ENCODE peak calls at places on chromosomes 13 and 19, in seven cellular contexts. One of them, this sample, is unnamed.

GRCh38 chr19:46023311-46023779 is 492 bp upstream of the PGLYRP1 start:
- DNase-seq in endothelial cell: no peak
- DNase-seq in ovary: no peak
- DNase-seq in CD4-positive, alpha-beta T cell: no peak
- DNase-seq in fibroblast of pulmonary artery: no peak
- DNase-seq in HepG2: no peak
- DNase-seq in RWPE1: no peak
- DNase-seq in this sample: no peak

GRCh38 chr19:58518261-58519086 is 1.1 kb downstream of the ZBTB45 start:
- DNase-seq in ovary: peak; percentile 35
- DNase-seq in endothelial cell: no peak
- DNase-seq in CD4-positive, alpha-beta T cell: no peak
- DNase-seq in fibroblast of pulmonary artery: no peak
- DNase-seq in HepG2: no peak
- DNase-seq in RWPE1: no peak
- DNase-seq in this sample: no peak

GRCh38 chr19:35048911-35049411 is 7.4 kb downstream of the HPN start:
- DNase-seq in CD4-positive, alpha-beta T cell: no peak
- DNase-seq in HepG2: no peak
- DNase-seq in RWPE1: no peak
- DNase-seq in endothelial cell: no peak
- DNase-seq in fibroblast of pulmonary artery: no peak
- DNase-seq in ovary: no peak
- DNase-seq in this sample: no peak

GRCh38 chr13:33678906-33679657 is 138.9 kb upstream of the RFC3 start:
- DNase-seq in endothelial cell: no peak
- DNase-seq in CD4-positive, alpha-beta T cell: peak; percentile 29
- DNase-seq in ovary: peak; percentile 60
- DNase-seq in fibroblast of pulmonary artery: peak; percentile 95
- DNase-seq in HepG2: peak; percentile 97
- DNase-seq in RWPE1: peak; percentile 36
- DNase-seq in this sample: peak; percentile 70

GRCh38 chr19:12513531-12514061 is 29.0 kb upstream of the ZNF709 start:
- DNase-seq in endothelial cell: no peak
- DNase-seq in fibroblast of pulmonary artery: no peak
- DNase-seq in HepG2: no peak
- DNase-seq in CD4-positive, alpha-beta T cell: no peak
- DNase-seq in ovary: peak; percentile 32
- DNase-seq in RWPE1: no peak
- DNase-seq in this sample: no peak

GRCh38 chr13:94479559-94480095 is at the start of gene DCT:
- DNase-seq in HepG2: no peak
- DNase-seq in RWPE1: no peak
- DNase-seq in ovary: no peak
- DNase-seq in CD4-positive, alpha-beta T cell: no peak
- DNase-seq in endothelial cell: no peak
- DNase-seq in fibroblast of pulmonary artery: no peak
- DNase-seq in this sample: no peak

GRCh38 chr19:40398417-40399056 is 8.6 kb upstream of the HIPK4 start:
- DNase-seq in fibroblast of pulmonary artery: no peak
- DNase-seq in CD4-positive, alpha-beta T cell: peak; percentile 42
- DNase-seq in HepG2: no peak
- DNase-seq in RWPE1: peak; percentile 84
- DNase-seq in ovary: peak; percentile 70
- DNase-seq in endothelial cell: no peak
- DNase-seq in this sample: no peak

GRCh38 chr19:8552810-8553209 is 24.4 kb downstream of the MYO1F start:
- DNase-seq in endothelial cell: peak; percentile 17
- DNase-seq in RWPE1: peak; percentile 41
- DNase-seq in CD4-positive, alpha-beta T cell: no peak
- DNase-seq in ovary: no peak
- DNase-seq in fibroblast of pulmonary artery: peak; percentile 51
- DNase-seq in HepG2: peak; percentile 58
- DNase-seq in this sample: no peak

GRCh38 chr19:30358821-30359580 is 13.2 kb upstream of the ZNF536 start:
- DNase-seq in HepG2: no peak
- DNase-seq in CD4-positive, alpha-beta T cell: no peak
- DNase-seq in endothelial cell: no peak
- DNase-seq in fibroblast of pulmonary artery: no peak
- DNase-seq in ovary: no peak
- DNase-seq in RWPE1: no peak
- DNase-seq in this sample: no peak

GRCh38 chr19:55633866-55634265 is 6.9 kb upstream of the ZNF580 start:
- DNase-seq in ovary: no peak
- DNase-seq in endothelial cell: no peak
- DNase-seq in RWPE1: no peak
- DNase-seq in HepG2: no peak
- DNase-seq in CD4-positive, alpha-beta T cell: no peak
- DNase-seq in fibroblast of pulmonary artery: no peak
- DNase-seq in this sample: no peak

GRCh38 chr13:97344250-97345175 is 89.5 kb upstream of the RAP2A start:
- DNase-seq in endothelial cell: peak; percentile 41
- DNase-seq in ovary: peak; percentile 53
- DNase-seq in CD4-positive, alpha-beta T cell: peak; percentile 32
- DNase-seq in HepG2: peak; percentile 62
- DNase-seq in fibroblast of pulmonary artery: peak; percentile 81
- DNase-seq in RWPE1: peak; percentile 50
- DNase-seq in this sample: no peak

GRCh38 chr13:93819331-93819730 is 592.7 kb downstream of the GPC6 start:
- DNase-seq in RWPE1: no peak
- DNase-seq in CD4-positive, alpha-beta T cell: no peak
- DNase-seq in ovary: no peak
- DNase-seq in fibroblast of pulmonary artery: no peak
- DNase-seq in HepG2: no peak
- DNase-seq in endothelial cell: no peak
- DNase-seq in this sample: no peak

GRCh38 chr13:106038752-106039151 is 496.7 kb downstream of the EFNB2 start:
- DNase-seq in CD4-positive, alpha-beta T cell: no peak
- DNase-seq in endothelial cell: no peak
- DNase-seq in RWPE1: peak; percentile 51
- DNase-seq in HepG2: no peak
- DNase-seq in fibroblast of pulmonary artery: peak; percentile 73
- DNase-seq in ovary: no peak
- DNase-seq in this sample: no peak

GRCh38 chr13:113668491-113668971 is 1.5 kb downstream of the GRK1 start:
- DNase-seq in ovary: peak; percentile 9
- DNase-seq in CD4-positive, alpha-beta T cell: no peak
- DNase-seq in HepG2: no peak
- DNase-seq in RWPE1: no peak
- DNase-seq in endothelial cell: no peak
- DNase-seq in fibroblast of pulmonary artery: no peak
- DNase-seq in this sample: no peak

GRCh38 chr13:100584901-100585300 is 3.7 kb downstream of the GGACT start:
- DNase-seq in RWPE1: no peak
- DNase-seq in endothelial cell: no peak
- DNase-seq in fibroblast of pulmonary artery: no peak
- DNase-seq in ovary: no peak
- DNase-seq in HepG2: no peak
- DNase-seq in CD4-positive, alpha-beta T cell: peak; percentile 12
- DNase-seq in this sample: no peak

GRCh38 chr19:6772028-6772865 is at the start of gene VAV1:
- DNase-seq in fibroblast of pulmonary artery: no peak
- DNase-seq in endothelial cell: no peak
- DNase-seq in HepG2: no peak
- DNase-seq in CD4-positive, alpha-beta T cell: peak; percentile 81
- DNase-seq in ovary: no peak
- DNase-seq in RWPE1: no peak
- DNase-seq in this sample: peak; percentile 90

GRCh38 chr13:109344552-109345157 is 441.7 kb downstream of the IRS2 start:
- DNase-seq in CD4-positive, alpha-beta T cell: no peak
- DNase-seq in RWPE1: peak; percentile 45
- DNase-seq in ovary: no peak
- DNase-seq in HepG2: peak; percentile 10
- DNase-seq in fibroblast of pulmonary artery: peak; percentile 53
- DNase-seq in endothelial cell: no peak
- DNase-seq in this sample: no peak

GRCh38 chr13:31625115-31625514 is 114.2 kb upstream of the RXFP2 start:
- DNase-seq in endothelial cell: no peak
- DNase-seq in CD4-positive, alpha-beta T cell: no peak
- DNase-seq in HepG2: no peak
- DNase-seq in ovary: no peak
- DNase-seq in fibroblast of pulmonary artery: peak; percentile 66
- DNase-seq in RWPE1: peak; percentile 5
- DNase-seq in this sample: no peak

GRCh38 chr19:7242601-7243258 is 51.5 kb downstream of the INSR start:
- DNase-seq in CD4-positive, alpha-beta T cell: no peak
- DNase-seq in RWPE1: no peak
- DNase-seq in endothelial cell: no peak
- DNase-seq in fibroblast of pulmonary artery: peak; percentile 66
- DNase-seq in HepG2: no peak
- DNase-seq in ovary: no peak
- DNase-seq in this sample: peak; percentile 55

GRCh38 chr13:105974380-105974779 is 561.1 kb downstream of the EFNB2 start:
- DNase-seq in endothelial cell: no peak
- DNase-seq in fibroblast of pulmonary artery: no peak
- DNase-seq in CD4-positive, alpha-beta T cell: no peak
- DNase-seq in ovary: no peak
- DNase-seq in HepG2: no peak
- DNase-seq in RWPE1: no peak
- DNase-seq in this sample: no peak

GRCh38 chr13:95710313-95710712 is 33.4 kb downstream of the DNAJC3 start:
- DNase-seq in HepG2: no peak
- DNase-seq in endothelial cell: no peak
- DNase-seq in RWPE1: no peak
- DNase-seq in ovary: no peak
- DNase-seq in CD4-positive, alpha-beta T cell: no peak
- DNase-seq in fibroblast of pulmonary artery: peak; percentile 71
- DNase-seq in this sample: no peak

GRCh38 chr19:43707158-43707712 is 8.6 kb upstream of the IRGC start:
- DNase-seq in endothelial cell: no peak
- DNase-seq in ovary: no peak
- DNase-seq in HepG2: peak; percentile 62
- DNase-seq in fibroblast of pulmonary artery: no peak
- DNase-seq in CD4-positive, alpha-beta T cell: no peak
- DNase-seq in RWPE1: no peak
- DNase-seq in this sample: no peak

GRCh38 chr13:66558511-66558910 is 671.6 kb downstream of the PCDH9 start:
- DNase-seq in CD4-positive, alpha-beta T cell: no peak
- DNase-seq in RWPE1: no peak
- DNase-seq in HepG2: no peak
- DNase-seq in endothelial cell: no peak
- DNase-seq in fibroblast of pulmonary artery: no peak
- DNase-seq in ovary: no peak
- DNase-seq in this sample: no peak

GRCh38 chr13:41007359-41008118 is 11.6 kb downstream of the ELF1 start:
- DNase-seq in fibroblast of pulmonary artery: no peak
- DNase-seq in ovary: no peak
- DNase-seq in RWPE1: no peak
- DNase-seq in endothelial cell: no peak
- DNase-seq in CD4-positive, alpha-beta T cell: no peak
- DNase-seq in HepG2: peak; percentile 48
- DNase-seq in this sample: no peak

GRCh38 chr19:2087621-2088100 is 8.5 kb downstream of the MOB3A start:
- DNase-seq in HepG2: no peak
- DNase-seq in RWPE1: no peak
- DNase-seq in fibroblast of pulmonary artery: no peak
- DNase-seq in ovary: peak; percentile 23
- DNase-seq in CD4-positive, alpha-beta T cell: no peak
- DNase-seq in endothelial cell: no peak
- DNase-seq in this sample: no peak

GRCh38 chr13:113138792-113139551 is 16.4 kb downstream of the F10 start:
- DNase-seq in endothelial cell: no peak
- DNase-seq in fibroblast of pulmonary artery: no peak
- DNase-seq in ovary: no peak
- DNase-seq in RWPE1: no peak
- DNase-seq in HepG2: peak; percentile 97
- DNase-seq in CD4-positive, alpha-beta T cell: no peak
- DNase-seq in this sample: no peak

GRCh38 chr19:19580417-19580816 is 38.1 kb downstream of the PBX4 start:
- DNase-seq in ovary: no peak
- DNase-seq in fibroblast of pulmonary artery: no peak
- DNase-seq in RWPE1: no peak
- DNase-seq in HepG2: no peak
- DNase-seq in endothelial cell: no peak
- DNase-seq in CD4-positive, alpha-beta T cell: no peak
- DNase-seq in this sample: no peak

DNA sequence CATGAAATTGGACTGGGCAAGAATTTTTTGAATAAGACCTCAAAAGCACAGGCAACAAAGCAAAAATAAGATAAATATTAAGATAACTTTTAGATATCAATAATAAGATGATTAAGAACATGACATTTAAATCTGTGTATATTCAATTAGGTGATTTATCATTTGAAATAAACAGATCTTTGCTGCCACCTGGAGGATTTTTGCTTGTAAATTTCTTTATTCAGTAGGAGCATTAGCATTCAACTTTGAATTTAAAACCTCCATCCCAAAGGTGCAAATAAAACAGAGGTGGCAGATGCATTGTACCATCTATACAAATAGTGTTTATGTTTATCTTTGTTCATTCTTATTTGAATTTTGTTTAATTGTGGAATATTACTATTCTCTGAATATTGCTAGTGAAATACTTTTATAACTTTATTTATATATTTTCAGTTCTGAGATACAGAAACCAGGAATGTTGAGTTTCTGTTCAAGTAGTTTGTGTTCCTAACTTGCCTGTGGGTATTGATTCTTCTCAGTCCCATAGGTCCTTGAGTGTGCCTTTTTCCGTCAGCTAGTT is 20.9 kb downstream of the COG6 start:
- DNase-seq in HepG2: peak; percentile 28
- DNase-seq in RWPE1: peak; percentile 13
- DNase-seq in ovary: no peak
- DNase-seq in endothelial cell: no peak
- DNase-seq in CD4-positive, alpha-beta T cell: no peak
- DNase-seq in fibroblast of pulmonary artery: peak; percentile 75
- DNase-seq in this sample: no peak
- TF ChIP-seq CTCF in HepG2: no peak
- TF ChIP-seq CTCF in RWPE1: peak; percentile 56
- TF ChIP-seq CTCF in ovary: no peak
- TF ChIP-seq CTCF in endothelial cell: peak; percentile 55
- TF ChIP-seq CTCF in CD4-positive, alpha-beta T cell: peak; percentile 62
- TF ChIP-seq CTCF in fibroblast of pulmonary artery: peak; percentile 46
- TF ChIP-seq CTCF in this sample: peak; percentile 65

GRCh38 chr19:16836115-16836905 is 7.1 kb downstream of the SIN3B start:
- DNase-seq in HepG2: no peak
- DNase-seq in fibroblast of pulmonary artery: no peak
- DNase-seq in RWPE1: no peak
- DNase-seq in ovary: no peak
- DNase-seq in endothelial cell: no peak
- DNase-seq in CD4-positive, alpha-beta T cell: no peak
- DNase-seq in this sample: peak; percentile 89
- TF ChIP-seq CTCF in HepG2: peak; percentile 11
- TF ChIP-seq CTCF in fibroblast of pulmonary artery: no peak
- TF ChIP-seq CTCF in RWPE1: no peak
- TF ChIP-seq CTCF in ovary: no peak
- TF ChIP-seq CTCF in endothelial cell: no peak
- TF ChIP-seq CTCF in CD4-positive, alpha-beta T cell: no peak
- TF ChIP-seq CTCF in this sample: peak; percentile 40

GRCh38 chr13:81539643-81540150 is 1198.8 kb upstream of the SPRY2 start:
- DNase-seq in CD4-positive, alpha-beta T cell: no peak
- DNase-seq in endothelial cell: no peak
- DNase-seq in RWPE1: no peak
- DNase-seq in HepG2: no peak
- DNase-seq in fibroblast of pulmonary artery: no peak
- DNase-seq in ovary: no peak
- DNase-seq in this sample: no peak

GRCh38 chr13:81540777-81541176 is 1199.9 kb upstream of the SPRY2 start:
- DNase-seq in RWPE1: no peak
- DNase-seq in HepG2: peak; percentile 1
- DNase-seq in fibroblast of pulmonary artery: no peak
- DNase-seq in CD4-positive, alpha-beta T cell: no peak
- DNase-seq in ovary: no peak
- DNase-seq in endothelial cell: no peak
- DNase-seq in this sample: no peak
- TF ChIP-seq CTCF in RWPE1: no peak
- TF ChIP-seq CTCF in HepG2: no peak
- TF ChIP-seq CTCF in fibroblast of pulmonary artery: no peak
- TF ChIP-seq CTCF in CD4-positive, alpha-beta T cell: no peak
- TF ChIP-seq CTCF in ovary: no peak
- TF ChIP-seq CTCF in endothelial cell: peak; percentile 65
- TF ChIP-seq CTCF in this sample: no peak

GRCh38 chr19:50486823-50487515 is 10.3 kb upstream of the GARIN5A start:
- DNase-seq in CD4-positive, alpha-beta T cell: no peak
- DNase-seq in endothelial cell: no peak
- DNase-seq in HepG2: peak; percentile 51
- DNase-seq in RWPE1: no peak
- DNase-seq in ovary: no peak
- DNase-seq in fibroblast of pulmonary artery: peak; percentile 43
- DNase-seq in this sample: no peak
- TF ChIP-seq CTCF in CD4-positive, alpha-beta T cell: peak; percentile 58
- TF ChIP-seq CTCF in endothelial cell: peak; percentile 34
- TF ChIP-seq CTCF in HepG2: peak; percentile 53
- TF ChIP-seq CTCF in RWPE1: peak; percentile 37
- TF ChIP-seq CTCF in ovary: peak; percentile 11
- TF ChIP-seq CTCF in fibroblast of pulmonary artery: peak; percentile 49
- TF ChIP-seq CTCF in this sample: peak; percentile 65

This sample was measured in CD14-positive monocyte.